ENCODE peak calls at places on chromosome 19, in five cellular contexts. One of them, this sample, is unnamed. For H3K9me3, the result is how much of the 10 kb centered on the place peaks cover.

GRCh38 chr19:6064016-6064702 is 46.1 kb downstream of the RFX2 start:
- DNase-seq in thoracic aorta: no peak
- DNase-seq in upper lobe of left lung: no peak
- DNase-seq in ovary: no peak
- DNase-seq in GM12878: no peak
- DNase-seq in this sample: no peak

GRCh38 chr19:47699360-47699917 is 13.8 kb upstream of the EHD2 start:
- DNase-seq in thoracic aorta: no peak
- DNase-seq in upper lobe of left lung: peak
- DNase-seq in ovary: no peak
- DNase-seq in GM12878: no peak
- DNase-seq in this sample: peak

GRCh38 chr19:19113040-19113541 is 25.2 kb downstream of the TMEM161A start:
- DNase-seq in thoracic aorta: no peak
- DNase-seq in upper lobe of left lung: no peak
- DNase-seq in ovary: no peak
- DNase-seq in GM12878: no peak
- DNase-seq in this sample: no peak

GRCh38 chr19:52613299-52613906 is 24.8 kb downstream of the ZNF83 start:
- DNase-seq in thoracic aorta: no peak
- DNase-seq in upper lobe of left lung: no peak
- DNase-seq in ovary: no peak
- DNase-seq in GM12878: no peak
- DNase-seq in this sample: no peak

GRCh38 chr19:50508850-50509190 is 2.2 kb downstream of the JOSD2 start:
- DNase-seq in thoracic aorta: no peak
- DNase-seq in upper lobe of left lung: no peak
- DNase-seq in ovary: no peak
- DNase-seq in GM12878: no peak
- DNase-seq in this sample: no peak

GRCh38 chr19:33443638-33444195 is 70.2 kb downstream of the CEBPG start:
- DNase-seq in thoracic aorta: no peak
- DNase-seq in upper lobe of left lung: no peak
- DNase-seq in ovary: no peak
- DNase-seq in GM12878: no peak
- DNase-seq in this sample: no peak

GRCh38 chr19:29524201-29524911 is 1.4 kb upstream of the VSTM2B start:
- DNase-seq in thoracic aorta: no peak
- DNase-seq in upper lobe of left lung: no peak
- DNase-seq in ovary: no peak
- DNase-seq in GM12878: no peak
- DNase-seq in this sample: no peak

GRCh38 chr19:3369337-3370213 is 3.2 kb downstream of the NFIC start:
- DNase-seq in thoracic aorta: no peak
- DNase-seq in upper lobe of left lung: peak
- DNase-seq in ovary: peak
- DNase-seq in GM12878: no peak
- DNase-seq in this sample: no peak

GRCh38 chr19:12665646-12666304 is 767 bp downstream of the MAN2B1 start:
- DNase-seq in thoracic aorta: no peak
- DNase-seq in upper lobe of left lung: no peak
- DNase-seq in ovary: no peak
- DNase-seq in GM12878: no peak
- DNase-seq in this sample: no peak

GRCh38 chr19:36489920-36490415 is 607 bp upstream of the ZNF566 start:
- DNase-seq in thoracic aorta: peak
- DNase-seq in upper lobe of left lung: no peak
- DNase-seq in ovary: peak
- DNase-seq in GM12878: peak
- DNase-seq in this sample: peak

GRCh38 chr19:17324357-17325114 is 10.1 kb downstream of the ANO8 start:
- DNase-seq in thoracic aorta: no peak
- DNase-seq in upper lobe of left lung: no peak
- DNase-seq in ovary: no peak
- DNase-seq in GM12878: no peak
- DNase-seq in this sample: no peak

GRCh38 chr19:15479391-15480345 is at the start of gene PGLYRP2:
- DNase-seq in thoracic aorta: no peak
- DNase-seq in upper lobe of left lung: no peak
- DNase-seq in ovary: no peak
- DNase-seq in GM12878: no peak
- DNase-seq in this sample: no peak

GRCh38 chr19:48674216-48674809 is 1.5 kb upstream of the NTN5 start:
- DNase-seq in thoracic aorta: no peak
- DNase-seq in upper lobe of left lung: peak
- DNase-seq in ovary: no peak
- DNase-seq in GM12878: no peak
- DNase-seq in this sample: no peak

GRCh38 chr19:709965-710714 is 1.4 kb downstream of the PALM start:
- DNase-seq in thoracic aorta: no peak
- DNase-seq in upper lobe of left lung: peak
- DNase-seq in ovary: peak
- DNase-seq in GM12878: no peak
- DNase-seq in this sample: no peak

GRCh38 chr19:41700381-41701195 is 7.8 kb upstream of the CEACAM5 start:
- DNase-seq in thoracic aorta: no peak
- DNase-seq in upper lobe of left lung: no peak
- DNase-seq in ovary: no peak
- DNase-seq in GM12878: no peak
- DNase-seq in this sample: no peak

GRCh38 chr19:1110809-1111640 is 7.2 kb downstream of the GPX4 start:
- DNase-seq in thoracic aorta: no peak
- DNase-seq in upper lobe of left lung: peak
- DNase-seq in ovary: no peak
- DNase-seq in GM12878: no peak
- DNase-seq in this sample: no peak

GRCh38 chr19:8342684-8343482 is at the start of gene KANK3:
- DNase-seq in thoracic aorta: peak
- DNase-seq in upper lobe of left lung: peak
- DNase-seq in ovary: peak
- DNase-seq in GM12878: peak
- DNase-seq in this sample: peak

GRCh38 chr19:35249848-35250711 is 1.3 kb downstream of the LSR start:
- DNase-seq in thoracic aorta: no peak
- DNase-seq in upper lobe of left lung: peak
- DNase-seq in ovary: no peak
- DNase-seq in GM12878: no peak
- DNase-seq in this sample: no peak

GRCh38 chr19:35869327-35870123 is 1.2 kb downstream of the APLP1 start:
- DNase-seq in thoracic aorta: no peak
- DNase-seq in upper lobe of left lung: peak
- DNase-seq in ovary: peak
- DNase-seq in GM12878: no peak
- DNase-seq in this sample: peak

GRCh38 chr19:14073925-14074838 is 1.6 kb downstream of the MISP3 start:
- DNase-seq in thoracic aorta: no peak
- DNase-seq in upper lobe of left lung: peak
- DNase-seq in ovary: no peak
- DNase-seq in GM12878: no peak
- DNase-seq in this sample: no peak

GRCh38 chr19:57103573-57104277 is 16.1 kb upstream of the USP29 start:
- DNase-seq in thoracic aorta: peak
- DNase-seq in upper lobe of left lung: no peak
- DNase-seq in ovary: peak
- DNase-seq in GM12878: peak
- DNase-seq in this sample: peak

GRCh38 chr19:3879656-3880055 is 829 bp upstream of the ATCAY start:
- DNase-seq in thoracic aorta: no peak
- DNase-seq in upper lobe of left lung: no peak
- DNase-seq in ovary: no peak
- DNase-seq in GM12878: no peak
- DNase-seq in this sample: no peak

GRCh38 chr19:2289714-2290435 is 7.9 kb upstream of the PEAK3 start:
- DNase-seq in thoracic aorta: no peak
- DNase-seq in upper lobe of left lung: peak
- DNase-seq in ovary: no peak
- DNase-seq in GM12878: peak
- DNase-seq in this sample: peak

GRCh38 chr19:50607388-50607787 is 32.3 kb downstream of the SYT3 start:
- DNase-seq in thoracic aorta: no peak
- DNase-seq in upper lobe of left lung: no peak
- DNase-seq in ovary: no peak
- DNase-seq in GM12878: no peak
- DNase-seq in this sample: no peak

GRCh38 chr19:38596057-38596981 is 21.4 kb downstream of the MAP4K1 start:
- DNase-seq in thoracic aorta: no peak
- DNase-seq in upper lobe of left lung: peak
- DNase-seq in ovary: peak
- DNase-seq in GM12878: no peak
- DNase-seq in this sample: peak

GRCh38 chr19:33436360-33437345 is 63.1 kb downstream of the CEBPG start:
- DNase-seq in thoracic aorta: no peak
- DNase-seq in upper lobe of left lung: no peak
- DNase-seq in ovary: peak
- DNase-seq in GM12878: no peak
- DNase-seq in this sample: no peak

GRCh38 chr19:29266603-29267002 is 53.7 kb upstream of the UQCRFS1 start:
- DNase-seq in thoracic aorta: no peak
- DNase-seq in upper lobe of left lung: no peak
- DNase-seq in ovary: no peak
- DNase-seq in GM12878: no peak
- DNase-seq in this sample: no peak

GRCh38 chr19:48835734-48836088 is 580 bp downstream of the HSD17B14 start:
- DNase-seq in thoracic aorta: peak
- DNase-seq in upper lobe of left lung: no peak
- DNase-seq in ovary: peak
- DNase-seq in GM12878: peak
- DNase-seq in this sample: peak

GRCh38 chr19:28764066-28764465 is 448.9 kb downstream of the UQCRFS1 start:
- DNase-seq in thoracic aorta: no peak
- DNase-seq in upper lobe of left lung: no peak
- DNase-seq in ovary: no peak
- DNase-seq in GM12878: no peak
- DNase-seq in this sample: no peak

GRCh38 chr19:49151339-49152217 is 3.6 kb downstream of the HRC start:
- DNase-seq in thoracic aorta: no peak
- DNase-seq in upper lobe of left lung: peak
- DNase-seq in ovary: peak
- DNase-seq in GM12878: no peak
- DNase-seq in this sample: no peak

GRCh38 chr19:17942582-17943283 is 9.9 kb downstream of the CCDC124 start:
- DNase-seq in thoracic aorta: no peak
- DNase-seq in upper lobe of left lung: peak
- DNase-seq in ovary: no peak
- DNase-seq in GM12878: no peak
- DNase-seq in this sample: no peak

GRCh38 chr19:28296506-28296905 is 916.4 kb downstream of the UQCRFS1 start:
- DNase-seq in thoracic aorta: no peak
- DNase-seq in upper lobe of left lung: no peak
- DNase-seq in ovary: no peak
- DNase-seq in GM12878: no peak
- DNase-seq in this sample: no peak

GRCh38 chr19:49847731-49848696 is 2.9 kb upstream of the PTOV1 start:
- DNase-seq in thoracic aorta: no peak
- DNase-seq in upper lobe of left lung: no peak
- DNase-seq in ovary: no peak
- DNase-seq in GM12878: no peak
- DNase-seq in this sample: no peak

GRCh38 chr19:2462635-2463421 is 6.1 kb upstream of the LMNB2 start:
- DNase-seq in thoracic aorta: peak
- DNase-seq in upper lobe of left lung: peak
- DNase-seq in ovary: peak
- DNase-seq in GM12878: no peak
- DNase-seq in this sample: no peak

GRCh38 chr19:30686252-30686762 is 314.1 kb downstream of the ZNF536 start:
- DNase-seq in thoracic aorta: no peak
- DNase-seq in upper lobe of left lung: peak
- DNase-seq in ovary: peak
- DNase-seq in GM12878: no peak
- DNase-seq in this sample: no peak
- H3K4me3 ChIP-seq in thoracic aorta: no peak
- H3K4me3 ChIP-seq in upper lobe of left lung: no peak
- H3K4me3 ChIP-seq in ovary: no peak
- H3K4me3 ChIP-seq in GM12878: no peak
- H3K4me3 ChIP-seq in this sample: no peak

GRCh38 chr19:54532528-54532927 is 29.9 kb downstream of the LAIR2 start:
- DNase-seq in thoracic aorta: no peak
- DNase-seq in upper lobe of left lung: no peak
- DNase-seq in ovary: no peak
- DNase-seq in GM12878: peak
- DNase-seq in this sample: no peak
- H3K27ac ChIP-seq in thoracic aorta: no peak
- H3K27ac ChIP-seq in upper lobe of left lung: no peak
- H3K27ac ChIP-seq in ovary: no peak
- H3K27ac ChIP-seq in GM12878: peak
- H3K27ac ChIP-seq in this sample: no peak

DNA sequence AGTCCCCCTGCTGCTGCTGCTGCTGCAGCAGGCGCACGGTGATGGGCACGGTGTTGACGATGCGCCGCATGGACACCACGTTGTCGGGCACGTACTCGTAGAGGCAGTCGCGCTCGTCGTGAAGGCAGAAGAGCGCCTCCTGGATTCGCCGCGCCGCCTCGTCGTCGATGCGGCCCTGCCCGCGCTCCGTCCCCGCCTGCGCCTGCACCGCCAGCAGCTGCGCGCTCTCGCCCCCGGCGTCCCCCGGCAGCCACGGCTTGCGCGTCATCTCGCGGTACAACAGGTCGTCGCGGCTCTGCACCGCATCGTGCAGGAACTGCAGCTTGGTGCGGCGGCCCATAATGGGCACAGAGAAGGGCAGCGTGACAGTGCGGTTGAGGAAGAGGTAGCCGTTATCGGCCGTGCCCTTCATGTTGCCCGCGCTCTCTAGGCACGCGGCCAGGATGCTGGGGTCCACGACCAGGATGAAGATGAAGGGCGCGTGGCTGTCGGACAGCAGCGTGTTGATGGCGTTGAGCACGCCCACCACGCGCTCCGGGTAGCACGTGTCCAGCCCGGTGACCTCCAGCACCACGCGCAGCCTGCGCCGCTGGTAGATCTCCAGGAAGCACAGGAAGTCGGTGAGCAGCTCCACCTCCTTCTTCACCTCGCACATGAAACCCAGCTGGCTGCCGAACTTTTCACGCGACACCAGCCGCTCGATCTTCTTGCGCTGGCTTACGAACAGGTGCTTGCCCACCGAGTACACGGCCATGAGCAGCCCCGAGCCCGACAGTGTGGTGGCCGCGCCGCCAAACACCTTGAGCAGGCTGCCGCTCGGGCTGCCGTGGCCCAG is 8.1 kb downstream of the NKPD1 start:
- DNase-seq in thoracic aorta: no peak
- DNase-seq in upper lobe of left lung: peak
- DNase-seq in ovary: peak
- DNase-seq in GM12878: no peak
- DNase-seq in this sample: peak
- H3K9me3 ChIP-seq in thoracic aorta: under half
- H3K9me3 ChIP-seq in upper lobe of left lung: under half
- H3K9me3 ChIP-seq in ovary: under half
- H3K9me3 ChIP-seq in GM12878: under half
- H3K9me3 ChIP-seq in this sample: under half

GRCh38 chr19:10010247-10010691 is at the start of gene COL5A3:
- DNase-seq in thoracic aorta: no peak
- DNase-seq in upper lobe of left lung: peak
- DNase-seq in ovary: peak
- DNase-seq in GM12878: no peak
- DNase-seq in this sample: no peak
- H3K4me3 ChIP-seq in thoracic aorta: peak
- H3K4me3 ChIP-seq in upper lobe of left lung: peak
- H3K4me3 ChIP-seq in ovary: peak
- H3K4me3 ChIP-seq in GM12878: no peak
- H3K4me3 ChIP-seq in this sample: no peak

GRCh38 chr19:53642381-53643099 is 10.7 kb downstream of the DPRX start:
- DNase-seq in thoracic aorta: no peak
- DNase-seq in upper lobe of left lung: no peak
- DNase-seq in ovary: no peak
- DNase-seq in GM12878: no peak
- DNase-seq in this sample: no peak
- H3K27ac ChIP-seq in thoracic aorta: no peak
- H3K27ac ChIP-seq in upper lobe of left lung: no peak
- H3K27ac ChIP-seq in ovary: no peak
- H3K27ac ChIP-seq in GM12878: no peak
- H3K27ac ChIP-seq in this sample: no peak